ENCODE peak calls at places on chromosomes 5 and 9, in eight cellular contexts. One of them, this sample, is unnamed.

GRCh38 chr5:82174128-82174918 is 103.8 kb downstream of the RPS23 start:
- DNase-seq in stimulated activated naive CD4-positive, alpha-beta T cell: peak; percentile 23
- DNase-seq in germinal center: peak; percentile 68
- DNase-seq in activated effector memory CD4-positive, alpha-beta T cell treated with anti-CD3 and anti-CD28 coated beads, Interleukin-2, amount 50 U/mL, for 16 hours: peak; percentile 84
- DNase-seq in AML-193: peak; percentile 60
- DNase-seq in fibroblast of mammary gland: peak; percentile 90
- DNase-seq in dorsolateral prefrontal cortex: no peak
- DNase-seq in heart left ventricle: peak; percentile 51
- DNase-seq in this sample: peak; percentile 71

GRCh38 chr5:83072946-83073345 is 4.2 kb downstream of the TMEM167A start:
- DNase-seq in germinal center: no peak
- DNase-seq in AML-193: no peak
- DNase-seq in stimulated activated naive CD4-positive, alpha-beta T cell: no peak
- DNase-seq in fibroblast of mammary gland: no peak
- DNase-seq in activated effector memory CD4-positive, alpha-beta T cell treated with anti-CD3 and anti-CD28 coated beads, Interleukin-2, amount 50 U/mL, for 16 hours: no peak
- DNase-seq in dorsolateral prefrontal cortex: no peak
- DNase-seq in heart left ventricle: no peak
- DNase-seq in this sample: no peak

GRCh38 chr9:122228191-122228905 is 409 bp downstream of the LHX6 start:
- DNase-seq in germinal center: no peak
- DNase-seq in heart left ventricle: no peak
- DNase-seq in activated effector memory CD4-positive, alpha-beta T cell treated with anti-CD3 and anti-CD28 coated beads, Interleukin-2, amount 50 U/mL, for 16 hours: no peak
- DNase-seq in stimulated activated naive CD4-positive, alpha-beta T cell: no peak
- DNase-seq in fibroblast of mammary gland: no peak
- DNase-seq in dorsolateral prefrontal cortex: no peak
- DNase-seq in AML-193: no peak
- DNase-seq in this sample: no peak

GRCh38 chr5:151739939-151740335 is 18.5 kb downstream of the ATOX1 start:
- DNase-seq in AML-193: no peak
- DNase-seq in stimulated activated naive CD4-positive, alpha-beta T cell: no peak
- DNase-seq in dorsolateral prefrontal cortex: no peak
- DNase-seq in fibroblast of mammary gland: peak; percentile 95
- DNase-seq in heart left ventricle: no peak
- DNase-seq in germinal center: no peak
- DNase-seq in activated effector memory CD4-positive, alpha-beta T cell treated with anti-CD3 and anti-CD28 coated beads, Interleukin-2, amount 50 U/mL, for 16 hours: no peak
- DNase-seq in this sample: no peak

GRCh38 chr5:157710887-157711286 is 20.3 kb upstream of the THG1L start:
- DNase-seq in dorsolateral prefrontal cortex: no peak
- DNase-seq in fibroblast of mammary gland: peak; percentile 70
- DNase-seq in AML-193: no peak
- DNase-seq in activated effector memory CD4-positive, alpha-beta T cell treated with anti-CD3 and anti-CD28 coated beads, Interleukin-2, amount 50 U/mL, for 16 hours: no peak
- DNase-seq in germinal center: no peak
- DNase-seq in heart left ventricle: no peak
- DNase-seq in stimulated activated naive CD4-positive, alpha-beta T cell: no peak
- DNase-seq in this sample: no peak

GRCh38 chr5:123157797-123158528 is 68.9 kb downstream of the PRDM6 start:
- DNase-seq in AML-193: no peak
- DNase-seq in heart left ventricle: no peak
- DNase-seq in stimulated activated naive CD4-positive, alpha-beta T cell: no peak
- DNase-seq in dorsolateral prefrontal cortex: no peak
- DNase-seq in activated effector memory CD4-positive, alpha-beta T cell treated with anti-CD3 and anti-CD28 coated beads, Interleukin-2, amount 50 U/mL, for 16 hours: no peak
- DNase-seq in germinal center: no peak
- DNase-seq in fibroblast of mammary gland: peak; percentile 84
- DNase-seq in this sample: no peak

GRCh38 chr5:71882826-71883744 is 164.0 kb downstream of the CARTPT start:
- DNase-seq in AML-193: no peak
- DNase-seq in dorsolateral prefrontal cortex: no peak
- DNase-seq in fibroblast of mammary gland: peak; percentile 88
- DNase-seq in stimulated activated naive CD4-positive, alpha-beta T cell: no peak
- DNase-seq in activated effector memory CD4-positive, alpha-beta T cell treated with anti-CD3 and anti-CD28 coated beads, Interleukin-2, amount 50 U/mL, for 16 hours: no peak
- DNase-seq in germinal center: no peak
- DNase-seq in heart left ventricle: no peak
- DNase-seq in this sample: no peak

GRCh38 chr9:35112257-35113020 is 3.2 kb downstream of the ATOSB start:
- DNase-seq in heart left ventricle: peak; percentile 59
- DNase-seq in fibroblast of mammary gland: peak; percentile 84
- DNase-seq in AML-193: no peak
- DNase-seq in stimulated activated naive CD4-positive, alpha-beta T cell: no peak
- DNase-seq in dorsolateral prefrontal cortex: no peak
- DNase-seq in activated effector memory CD4-positive, alpha-beta T cell treated with anti-CD3 and anti-CD28 coated beads, Interleukin-2, amount 50 U/mL, for 16 hours: peak; percentile 69
- DNase-seq in germinal center: no peak
- DNase-seq in this sample: no peak

GRCh38 chr5:10761842-10762165 is 770 bp upstream of the DAP start:
- DNase-seq in fibroblast of mammary gland: peak; percentile 6
- DNase-seq in activated effector memory CD4-positive, alpha-beta T cell treated with anti-CD3 and anti-CD28 coated beads, Interleukin-2, amount 50 U/mL, for 16 hours: no peak
- DNase-seq in germinal center: no peak
- DNase-seq in dorsolateral prefrontal cortex: no peak
- DNase-seq in stimulated activated naive CD4-positive, alpha-beta T cell: no peak
- DNase-seq in AML-193: peak; percentile 19
- DNase-seq in heart left ventricle: no peak
- DNase-seq in this sample: no peak

GRCh38 chr5:73856972-73857371 is 231.0 kb downstream of the ARHGEF28 start:
- DNase-seq in stimulated activated naive CD4-positive, alpha-beta T cell: no peak
- DNase-seq in dorsolateral prefrontal cortex: no peak
- DNase-seq in heart left ventricle: no peak
- DNase-seq in fibroblast of mammary gland: no peak
- DNase-seq in germinal center: no peak
- DNase-seq in AML-193: no peak
- DNase-seq in activated effector memory CD4-positive, alpha-beta T cell treated with anti-CD3 and anti-CD28 coated beads, Interleukin-2, amount 50 U/mL, for 16 hours: no peak
- DNase-seq in this sample: no peak